ENCODE peak calls at places on chromosomes 2 and 18, in eight cellular contexts. O is stomach, T is upper lobe of right lung, W is left ventricle myocardium inferior, B is brain microvascular endothelial cell, A is dorsolateral prefrontal cortex, J is RWPE1, P is astrocyte. Q is an unnamed sample.

GRCh38 chr2:146385031-146385430 is 1459.8 kb upstream of the ACVR2A start:
- DNase-seq in P (no peak), B (no peak), J (no peak), O (no peak), W (no peak), T (no peak), A (no peak), Q (no peak)

GRCh38 chr2:100214265-100214961 is 72.0 kb upstream of the AFF3 start:
- DNase-seq in J (no peak), B (no peak), A (no peak), W (peak; percentile 36), P (no peak), O (no peak), T (no peak), Q (peak; percentile 64)

GRCh38 chr18:2889761-2890192 is 43.0 kb downstream of the EMILIN2 start:
- DNase-seq in J (no peak), T (no peak), P (peak; percentile 20), W (no peak), O (no peak), A (no peak), B (peak; percentile 62), Q (peak; percentile 32)

GRCh38 chr2:74747411-74748080 is 86.4 kb upstream of the HK2 start:
- DNase-seq in W (no peak), A (no peak), J (peak; percentile 55), T (no peak), B (peak; percentile 20), P (peak; percentile 14), O (no peak), Q (peak; percentile 89)

GRCh38 chr2:64630752-64631151 is 23.0 kb downstream of the SERTAD2 start:
- DNase-seq in O (peak; percentile 13), W (no peak), J (no peak), T (no peak), B (no peak), P (no peak), A (no peak), Q (no peak)

GRCh38 chr2:241198381-241199282 is 10.2 kb downstream of the ANO7 start:
- DNase-seq in O (no peak), B (no peak), J (no peak), A (no peak), W (no peak), P (no peak), T (no peak), Q (no peak)

GRCh38 chr2:82478641-82479040 is 1980.4 kb downstream of the SUCLG1 start:
- DNase-seq in T (no peak), W (no peak), J (no peak), O (no peak), P (no peak), B (no peak), A (no peak), Q (no peak)

GRCh38 chr2:62217980-62218379 is 22.1 kb downstream of the B3GNT2 start:
- DNase-seq in W (no peak), J (no peak), B (peak; percentile 53), P (peak; percentile 65), O (no peak), A (no peak), T (no peak), Q (peak; percentile 98)

GRCh38 chr18:21330122-21330701 is 88.2 kb downstream of the GREB1L start:
- DNase-seq in W (peak; percentile 17), T (no peak), P (peak; percentile 85), J (peak; percentile 25), O (peak; percentile 32), B (peak; percentile 14), A (no peak), Q (peak; percentile 66)

GRCh38 chr2:191171708-191172355 is 21.0 kb upstream of the STAT4 start:
- DNase-seq in W (no peak), T (no peak), P (peak; percentile 97), J (peak; percentile 85), B (peak; percentile 85), A (no peak), O (no peak), Q (peak; percentile 79)

GRCh38 chr2:207408086-207408794 is 121.5 kb upstream of the CREB1 start:
- DNase-seq in P (no peak), B (no peak), T (no peak), J (peak; percentile 73), W (no peak), A (no peak), O (peak; percentile 72), Q (no peak)

GRCh38 chr2:203579131-203579643 is 44.1 kb upstream of the RAPH1 start:
- DNase-seq in O (peak; percentile 78), P (peak; percentile 67), J (peak; percentile 88), B (peak; percentile 71), W (no peak), T (no peak), A (no peak), Q (peak; percentile 38)

GRCh38 chr2:100580474-100581264 is 17.9 kb downstream of the PDCL3 start:
- DNase-seq in J (no peak), O (no peak), W (no peak), B (no peak), P (no peak), T (peak; percentile 69), A (no peak), Q (no peak)

GRCh38 chr2:56102866-56103265 is 80.9 kb upstream of the CCDC85A start:
- DNase-seq in B (peak; percentile 7), J (no peak), P (peak; percentile 8), W (no peak), T (no peak), A (no peak), O (no peak), Q (no peak)

GRCh38 chr2:105919826-105920225 is 175.1 kb downstream of the NCK2 start:
- DNase-seq in J (peak; percentile 10), P (peak; percentile 4), B (peak; percentile 63), A (no peak), T (no peak), O (no peak), W (no peak), Q (peak; percentile 47)

GRCh38 chr18:60865801-60866200 is 467.4 kb upstream of the CDH20 start:
- DNase-seq in O (no peak), T (no peak), A (no peak), P (no peak), W (no peak), B (no peak), J (no peak), Q (no peak)

GRCh38 chr2:174343638-174344455 is 9.1 kb downstream of the SP9 start:
- DNase-seq in J (no peak), A (no peak), T (no peak), O (no peak), B (no peak), P (no peak), W (no peak), Q (no peak)

GRCh38 chr2:52253605-52254004 is 1221.7 kb upstream of the NRXN1 start:
- DNase-seq in P (no peak), B (no peak), A (no peak), O (no peak), W (no peak), J (no peak), T (no peak), Q (no peak)

GRCh38 chr2:53826587-53827397 is 33.0 kb downstream of the GPR75 start:
- DNase-seq in W (no peak), B (no peak), A (no peak), J (no peak), T (no peak), P (no peak), O (no peak), Q (peak; percentile 75)

GRCh38 chr2:233556756-233557736 is 9.5 kb downstream of the USP40 start:
- DNase-seq in P (peak; percentile 77), O (no peak), B (peak; percentile 44), W (no peak), A (no peak), T (no peak), J (peak; percentile 56), Q (peak; percentile 89)

GRCh38 chr2:100397117-100397860 is 20.2 kb downstream of the CHST10 start:
- DNase-seq in A (no peak), T (no peak), W (no peak), J (no peak), P (peak; percentile 9), B (no peak), O (no peak), Q (no peak)

DNA sequence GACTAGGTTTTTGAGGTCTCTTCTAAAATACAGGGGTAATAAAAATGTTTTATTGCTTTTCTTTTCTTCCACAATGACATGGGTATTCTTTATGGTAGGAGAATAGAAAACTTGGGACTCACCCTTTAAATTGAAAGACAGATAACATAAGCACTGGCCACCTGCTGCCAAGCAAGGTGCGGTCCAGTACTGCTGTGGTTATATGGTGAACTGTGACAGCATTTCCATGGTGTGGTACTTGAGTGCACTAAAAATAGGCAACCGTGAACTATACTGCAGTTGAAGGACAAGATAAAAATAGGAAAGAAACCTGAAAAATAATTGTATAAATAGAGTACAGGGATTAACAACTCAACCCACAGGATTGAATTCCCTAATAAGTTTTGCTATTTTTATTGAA is 54.4 kb upstream of the GRB14 start:
- DNase-seq in B (no peak), W (no peak), A (no peak), J (no peak), P (no peak), O (no peak), T (no peak), Q (no peak)
- TF ChIP-seq CTCF in B (no peak), W (no peak), A (no peak), J (no peak), P (no peak), O (no peak), T (no peak), Q (no peak)

DNA sequence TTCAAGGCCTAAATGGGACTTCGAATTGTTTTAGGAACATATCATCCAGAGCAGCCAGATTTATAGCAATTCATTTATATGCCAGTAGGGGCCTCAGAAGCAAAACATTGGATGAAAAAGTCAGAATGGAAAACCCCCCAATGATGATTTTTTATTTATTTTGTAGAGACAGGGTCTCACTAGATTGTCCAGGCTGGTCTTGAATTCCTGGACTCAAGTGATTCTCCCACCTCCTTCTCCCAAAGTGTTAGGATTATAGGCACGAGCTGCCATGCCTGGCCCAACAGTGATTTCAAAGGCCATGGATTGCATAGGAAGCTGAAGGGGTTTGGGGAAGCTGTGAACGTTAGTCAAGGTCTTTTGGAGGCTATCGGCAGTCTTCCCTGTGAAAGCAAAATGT is 21.9 kb upstream of the MCFD2 start:
- DNase-seq in J (no peak), O (no peak), P (no peak), W (no peak), T (no peak), A (no peak), B (no peak), Q (no peak)
- TF ChIP-seq CTCF in J (peak; percentile 35), O (no peak), P (peak; percentile 20), W (peak; percentile 2), T (peak; percentile 43), A (no peak), B (peak; percentile 48), Q (peak; percentile 41)

GRCh38 chr18:12686100-12686499 is 16.4 kb downstream of the CEP76 start:
- DNase-seq in O (no peak), J (no peak), W (no peak), P (no peak), A (no peak), B (peak; percentile 23), T (no peak), Q (peak; percentile 38)
- TF ChIP-seq CTCF in O (no peak), J (no peak), W (no peak), P (peak; percentile 11), A (no peak), B (peak; percentile 44), T (no peak), Q (peak; percentile 24)

DNA sequence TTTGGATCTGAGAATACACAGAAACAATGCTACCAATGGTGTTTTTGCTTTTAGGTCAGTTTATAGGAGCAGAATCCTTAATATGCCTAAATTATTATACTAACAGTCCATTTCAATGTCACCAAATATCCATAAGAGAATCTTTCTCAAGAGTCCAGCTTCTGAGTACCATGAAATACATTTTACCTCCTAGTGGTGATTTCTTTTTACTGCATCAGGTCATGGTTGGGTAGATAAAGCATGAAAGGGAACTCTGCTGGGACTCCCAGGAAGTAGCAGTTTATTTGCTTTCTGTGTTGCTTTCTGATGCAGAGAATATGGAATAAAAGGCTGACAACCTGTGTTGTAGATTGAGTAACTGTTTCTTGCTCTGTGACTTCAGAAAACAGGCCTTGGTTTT is 115.6 kb downstream of the PPP1R1C start:
- DNase-seq in T (no peak), B (no peak), W (no peak), J (peak; percentile 4), A (no peak), O (no peak), P (no peak), Q (no peak)
- TF ChIP-seq CTCF in T (no peak), B (peak; percentile 30), W (peak; percentile 15), J (no peak), A (no peak), O (no peak), P (peak; percentile 15), Q (peak; percentile 35)